ENCODE peak calls at places on chromosomes 16 and 17, in seven cellular contexts. S, L, U, V, P, W and O are unnamed samples.
A peak's percentile ranks its signal among the peaks of the same experiment; 100 is the strongest.

GRCh38 chr17:75105269-75106080 is 4.3 kb upstream of the ARMC7 start:
- DNase-seq in S (no peak), L (no peak), U (peak; percentile 45), V (peak; percentile 77), P (peak; percentile 94), W (peak; percentile 78), O (peak; percentile 51)

GRCh38 chr16:48559462-48560211 is 50.3 kb downstream of the N4BP1 start:
- DNase-seq in S (no peak), L (no peak), U (no peak), V (no peak), P (peak; percentile 52), W (no peak), O (no peak)

GRCh38 chr17:30947796-30948195 is 23.0 kb upstream of the RNF135 start:
- DNase-seq in S (no peak), L (no peak), U (no peak), V (no peak), P (no peak), W (no peak), O (no peak)

GRCh38 chr17:2841606-2842005 is 45.4 kb downstream of the RAP1GAP2 start:
- DNase-seq in S (no peak), L (no peak), U (no peak), V (no peak), P (no peak), W (no peak), O (no peak)

GRCh38 chr16:59341368-59341767 is 607.3 kb upstream of the GOT2 start:
- DNase-seq in S (no peak), L (no peak), U (no peak), V (no peak), P (peak; percentile 49), W (no peak), O (no peak)

GRCh38 chr17:66171692-66172091 is 20.2 kb downstream of the CEP112 start:
- DNase-seq in S (no peak), L (no peak), U (no peak), V (no peak), P (no peak), W (no peak), O (no peak)

GRCh38 chr17:1159781-1160180 is 20.0 kb downstream of the ABR start:
- DNase-seq in S (no peak), L (no peak), U (no peak), V (no peak), P (no peak), W (no peak), O (no peak)

GRCh38 chr17:60139438-60140285 is 10.1 kb upstream of the CA4 start:
- DNase-seq in S (peak; percentile 63), L (peak; percentile 80), U (peak; percentile 65), V (no peak), P (peak; percentile 78), W (peak; percentile 91), O (peak; percentile 89)

GRCh38 chr17:72603346-72604242 is 482.8 kb downstream of the SOX9 start:
- DNase-seq in S (no peak), L (no peak), U (no peak), V (no peak), P (no peak), W (no peak), O (peak; percentile 7)

GRCh38 chr16:21224800-21225199 is 8.7 kb upstream of the ANKS4B start:
- DNase-seq in S (no peak), L (no peak), U (no peak), V (no peak), P (no peak), W (no peak), O (no peak)

GRCh38 chr17:82388922-82389283 is 17.3 kb downstream of the UTS2R start:
- DNase-seq in S (no peak), L (no peak), U (no peak), V (no peak), P (no peak), W (peak; percentile 37), O (no peak)

GRCh38 chr17:17214646-17215436 is 8.7 kb upstream of the PLD6 start:
- DNase-seq in S (no peak), L (no peak), U (no peak), V (no peak), P (no peak), W (no peak), O (no peak)

GRCh38 chr17:79028496-79029326 is 4.7 kb downstream of the C1QTNF1 start:
- DNase-seq in S (peak; percentile 12), L (no peak), U (no peak), V (no peak), P (no peak), W (peak; percentile 70), O (peak; percentile 39)

GRCh38 chr16:25256821-25257503 is 683 bp downstream of the ZKSCAN2 start:
- DNase-seq in S (no peak), L (no peak), U (peak; percentile 39), V (peak; percentile 34), P (no peak), W (peak; percentile 43), O (peak; percentile 54)

GRCh38 chr17:44794699-44795413 is 35.2 kb downstream of the GJC1 start:
- DNase-seq in S (no peak), L (no peak), U (peak; percentile 68), V (no peak), P (peak; percentile 88), W (peak; percentile 36), O (peak; percentile 53)

GRCh38 chr16:88680554-88681083 is 5.7 kb downstream of the SNAI3 start:
- DNase-seq in S (no peak), L (no peak), U (no peak), V (no peak), P (no peak), W (no peak), O (no peak)
- H3K4me1 ChIP-seq in S (peaks cover 3% of the 10 kb centered on the region), L (peaks cover 21% of the 10 kb centered on the region), U (peaks cover 3% of the 10 kb centered on the region), V (peaks cover 55% of the 10 kb centered on the region), P (no peaks in the 10 kb centered on the region), W (no peaks in the 10 kb centered on the region), O (peaks cover 30% of the 10 kb centered on the region)

DNA sequence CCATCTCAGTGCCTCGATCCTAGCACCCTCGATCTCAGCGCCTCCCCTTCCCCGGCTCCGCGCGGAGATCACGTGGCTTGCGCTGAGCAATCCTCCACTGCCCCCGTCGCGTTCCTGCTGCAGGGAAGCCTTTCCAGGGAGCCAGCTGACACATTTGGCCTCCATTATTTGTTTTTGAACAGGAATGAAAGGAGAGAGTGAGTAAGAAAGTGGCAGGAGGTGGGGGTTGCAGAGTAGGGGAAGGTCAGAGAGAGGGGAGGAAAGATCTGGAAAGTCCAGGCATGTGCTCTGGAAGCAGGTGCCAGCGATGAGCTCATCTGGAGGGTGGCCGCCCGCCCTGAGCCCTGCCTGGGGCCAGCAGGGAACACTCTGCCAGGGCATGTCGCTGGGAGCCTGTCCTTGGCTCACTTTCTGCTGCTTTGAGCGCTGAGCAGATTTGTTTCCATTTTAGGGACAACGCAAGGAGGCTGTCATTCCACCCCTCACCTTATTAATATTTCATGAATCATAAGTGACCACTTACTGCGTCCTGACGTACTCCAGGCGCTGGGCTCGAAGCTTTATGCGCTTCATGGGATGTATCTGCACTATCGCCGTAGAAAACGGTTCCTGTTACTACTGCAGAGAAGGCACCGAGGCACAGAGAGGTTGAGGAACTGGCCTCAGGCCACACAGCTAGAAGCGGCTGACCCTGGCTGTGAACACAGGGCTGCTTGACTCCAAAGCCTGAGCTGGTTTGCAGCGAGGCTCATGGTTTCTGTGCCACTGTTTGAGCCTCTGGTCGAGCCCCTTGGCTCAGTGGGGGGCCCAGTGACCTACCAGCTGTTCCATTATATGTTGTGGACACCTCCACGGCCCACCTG is 283.1 kb downstream of the SEC14L1 start:
- DNase-seq in S (peak; percentile 98), L (peak; percentile 89), U (no peak), V (no peak), P (no peak), W (peak; percentile 95), O (peak; percentile 90)
- H3K4me3 ChIP-seq in S (no peak overlapping the region), L (peak overlapping the region; percentile 23), U (no peak overlapping the region), V (no peak overlapping the region), P (no peak overlapping the region), W (no peak overlapping the region), O (peak overlapping the region; percentile 6)

GRCh38 chr16:4377573-4378146 is 6.0 kb downstream of the VASN start:
- DNase-seq in S (no peak), L (no peak), U (no peak), V (no peak), P (peak; percentile 67), W (peak; percentile 49), O (peak; percentile 46)
- H3K4me1 ChIP-seq in S (peaks cover 37% of the 10 kb centered on the region), L (peaks cover 85% of the 10 kb centered on the region), U (peaks cover 25% of the 10 kb centered on the region), V (peaks cover 8% of the 10 kb centered on the region), P (peaks cover 19% of the 10 kb centered on the region), W (peaks cover 16% of the 10 kb centered on the region), O (peaks cover 50% of the 10 kb centered on the region)

DNA sequence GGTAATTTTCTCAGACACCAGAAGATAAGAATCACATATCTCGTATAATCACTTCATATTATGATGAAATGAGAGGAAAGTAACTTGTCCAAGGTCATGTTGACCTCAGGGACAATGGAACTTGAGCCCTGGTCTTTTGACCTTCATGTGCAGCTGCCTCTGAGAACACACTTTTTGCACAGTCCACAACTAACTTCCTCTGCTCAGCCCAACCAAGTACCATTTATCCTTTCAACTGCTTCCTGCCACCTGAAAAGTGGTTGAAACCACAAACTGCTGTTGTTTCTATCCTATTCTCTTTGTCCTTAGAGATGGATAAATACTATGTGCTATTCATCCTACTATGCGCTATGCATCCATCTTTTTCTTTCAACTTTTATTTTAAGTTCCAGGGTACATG is 2.3 kb upstream of the CCL1 start:
- DNase-seq in S (no peak), L (no peak), U (no peak), V (peak; percentile 94), P (no peak), W (no peak), O (no peak)
- H3K4me3 ChIP-seq in S (no peak overlapping the region), L (no peak overlapping the region), U (no peak overlapping the region), V (peak overlapping the region; percentile 52), P (no peak overlapping the region), W (no peak overlapping the region), O (no peak overlapping the region)

GRCh38 chr16:68235882-68236803 is at the start of gene ESRP2:
- DNase-seq in S (peak; percentile 43), L (no peak), U (no peak), V (no peak), P (peak; percentile 80), W (peak; percentile 71), O (no peak)

GRCh38 chr16:68236804-68237242 is 896 bp upstream of the ESRP2 start:
- DNase-seq in S (no peak), L (no peak), U (no peak), V (no peak), P (no peak), W (peak; percentile 61), O (no peak)

GRCh38 chr16:68234188-68235104 is 1.5 kb downstream of the ESRP2 start:
- DNase-seq in S (peak; percentile 18), L (no peak), U (no peak), V (no peak), P (peak; percentile 45), W (no peak), O (no peak)

GRCh38 chr16:68233835-68234187 is 2.1 kb downstream of the ESRP2 start:
- DNase-seq in S (peak; percentile 11), L (no peak), U (no peak), V (no peak), P (no peak), W (no peak), O (no peak)

DNA sequence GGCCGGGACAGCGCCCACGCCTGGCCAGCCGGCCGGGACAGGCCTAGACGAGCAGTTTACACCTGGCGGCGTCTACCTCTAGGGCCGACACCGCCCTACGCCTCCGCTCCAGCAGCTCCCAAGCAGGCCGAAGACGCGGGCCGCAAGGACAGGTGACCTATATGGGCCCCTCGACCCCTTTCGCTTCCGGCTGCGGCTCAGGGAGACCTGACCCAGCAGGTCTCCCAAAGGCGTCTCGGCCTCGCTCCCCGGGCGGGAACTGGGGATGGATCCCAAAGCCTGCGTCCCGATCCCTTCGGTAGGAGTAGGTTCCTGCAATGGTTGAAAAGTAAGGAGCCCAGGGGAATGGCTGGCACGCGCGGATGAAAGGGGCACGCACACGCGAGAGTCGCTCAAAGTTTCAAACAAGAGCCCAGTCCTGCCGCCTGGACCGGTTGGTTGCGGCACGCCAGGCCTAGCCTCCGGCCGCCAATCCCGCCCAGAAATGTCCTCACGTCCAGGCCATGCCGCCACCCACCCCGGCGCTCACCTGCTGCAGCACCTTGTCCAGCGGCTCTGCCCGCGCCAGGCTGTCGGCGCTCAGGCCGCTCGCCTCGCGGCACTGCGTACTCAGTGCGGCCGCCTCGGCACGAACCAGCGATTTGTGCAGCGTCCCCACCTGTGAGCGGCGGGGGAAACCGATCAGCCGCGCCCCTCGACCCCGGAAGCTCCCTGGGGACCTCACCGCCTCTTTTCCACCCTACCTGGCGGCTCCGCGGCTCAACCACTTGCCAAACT is 634 bp downstream of the ESRP2 start:
- DNase-seq in S (peak; percentile 24), L (no peak), U (no peak), V (no peak), P (peak; percentile 76), W (peak; percentile 68), O (no peak)
- H3K4me1 ChIP-seq in S (peaks cover 13% of the 10 kb centered on the region), L (peaks cover 34% of the 10 kb centered on the region), U (peaks cover 9% of the 10 kb centered on the region), V (peaks cover 36% of the 10 kb centered on the region), P (peaks cover 4% of the 10 kb centered on the region), W (no peaks in the 10 kb centered on the region), O (peaks cover 25% of the 10 kb centered on the region)